ENCODE peak calls at places on chromosomes 6 and 20, in ten cellular contexts. K is colonic mucosa; E is pancreas; U is heart left ventricle; M is fibroblast of lung; L is cardiac muscle cell; I is CD8-positive, alpha-beta T cell; F is tibial artery; T is OCI-LY7; Q is NB4. R is an unnamed sample.

GRCh38 chr6:4258733-4259132 is 123.4 kb upstream of the ECI2 start:
- DNase-seq in T (no peak), L (no peak), I (no peak), U (no peak), E (no peak), K (no peak), M (no peak), F (no peak), Q (no peak), R (no peak)

GRCh38 chr6:27768556-27768955 is 143.6 kb downstream of the OR2B2 start:
- DNase-seq in T (no peak), I (no peak), F (no peak), M (no peak), K (no peak), E (no peak), Q (no peak), U (no peak), L (no peak), R (no peak)

GRCh38 chr6:54621285-54621684 is 225.3 kb upstream of the FAM83B start:
- DNase-seq in F (no peak), Q (no peak), L (no peak), U (no peak), M (no peak), I (no peak), T (no peak), K (no peak), E (no peak), R (no peak)

GRCh38 chr6:149060300-149060984 is 257.1 kb upstream of the TAB2 start:
- DNase-seq in I (peak; percentile 48), K (peak; percentile 72), M (no peak), T (peak; percentile 64), U (peak; percentile 45), E (no peak), Q (peak; percentile 64), F (no peak), L (peak; percentile 35), R (no peak)

GRCh38 chr6:159828074-159828473 is 28.0 kb downstream of the PNLDC1 start:
- DNase-seq in T (no peak), F (peak; percentile 24), E (peak; percentile 38), I (no peak), M (peak; percentile 23), L (peak; percentile 25), Q (no peak), K (no peak), U (no peak), R (no peak)

GRCh38 chr6:73983367-73983766 is 287.4 kb downstream of the CD109 start:
- DNase-seq in M (peak; percentile 54), T (no peak), I (no peak), L (peak; percentile 11), F (no peak), U (no peak), K (no peak), Q (no peak), E (no peak), R (no peak)

GRCh38 chr6:26329763-26330511 is 35.1 kb upstream of the BTN3A2 start:
- DNase-seq in T (peak; percentile 72), E (no peak), I (peak; percentile 54), L (peak; percentile 57), K (peak; percentile 55), Q (peak; percentile 75), U (no peak), M (peak; percentile 54), F (no peak), R (no peak)

GRCh38 chr6:152648090-152648489 is 10.9 kb upstream of the SYNE1 start:
- DNase-seq in I (no peak), E (no peak), F (no peak), Q (no peak), L (peak; percentile 57), T (no peak), K (no peak), U (no peak), M (no peak), R (no peak)

GRCh38 chr6:45378324-45378926 is 691 bp upstream of the SUPT3H start:
- DNase-seq in I (no peak), Q (no peak), U (peak; percentile 43), T (no peak), M (no peak), K (no peak), F (no peak), E (peak; percentile 23), L (no peak), R (no peak)

GRCh38 chr6:127305741-127306140 is 37.7 kb downstream of the ECHDC1 start:
- DNase-seq in M (no peak), I (no peak), K (no peak), T (no peak), L (no peak), F (no peak), U (no peak), E (no peak), Q (no peak), R (no peak)

GRCh38 chr6:106495014-106495413 is 134.3 kb downstream of the RTN4IP1 start:
- DNase-seq in E (no peak), T (no peak), U (no peak), I (no peak), L (no peak), Q (no peak), K (no peak), M (no peak), F (no peak), R (no peak)

GRCh38 chr6:108518714-108519576 is 41.8 kb upstream of the FOXO3 start:
- DNase-seq in T (peak; percentile 43), K (no peak), L (peak; percentile 40), M (peak; percentile 12), F (no peak), I (no peak), Q (peak; percentile 60), U (no peak), E (no peak), R (no peak)
- TF ChIP-seq CTCF in T (peak; percentile 81), K (peak; percentile 23), L (peak; percentile 55), M (peak; percentile 56), F (no peak), I (no peak), Q (peak; percentile 59), U (no peak), E (no peak), R (peak; percentile 22)

DNA sequence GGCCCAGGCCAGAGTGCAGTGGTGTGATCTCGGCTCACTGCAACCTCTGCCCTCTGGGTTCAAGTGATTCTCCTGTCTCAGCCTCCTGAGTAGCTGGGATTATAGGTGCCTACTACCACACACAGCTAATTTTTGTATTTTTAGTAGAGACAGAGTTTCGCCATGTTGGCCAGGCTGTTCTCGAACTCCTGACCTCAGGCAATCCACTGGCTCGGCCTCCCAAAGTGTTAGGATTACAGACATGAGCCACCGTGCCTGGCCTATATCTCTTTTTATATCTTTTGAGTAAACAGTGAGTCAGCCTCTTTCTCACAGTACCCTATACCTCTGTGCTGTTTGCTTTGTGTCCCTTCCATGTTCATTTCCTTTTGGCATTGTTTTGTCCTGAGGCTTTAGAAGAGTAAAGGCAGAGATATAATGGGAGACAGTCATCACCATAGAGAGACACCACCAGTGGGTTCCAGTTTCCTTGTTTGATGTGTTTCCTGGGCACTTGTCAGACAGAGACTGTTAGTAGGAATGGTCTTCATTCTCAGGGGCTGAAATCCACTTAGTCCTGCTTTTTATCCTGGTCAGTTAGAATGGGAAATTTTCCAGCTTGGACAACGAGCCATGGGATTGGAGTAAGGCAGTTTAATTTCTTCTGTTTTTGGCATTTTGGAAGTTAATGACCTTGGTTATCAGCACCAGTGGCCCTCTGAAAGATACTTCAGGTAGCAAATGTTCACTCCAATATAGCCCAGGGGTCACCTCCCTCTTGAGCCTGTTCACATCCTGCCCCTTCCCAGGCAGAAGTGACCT is 32.2 kb upstream of the ASXL1 start:
- DNase-seq in M (peak; percentile 83), K (peak; percentile 53), F (no peak), I (no peak), E (no peak), L (peak; percentile 59), U (no peak), Q (no peak), T (no peak), R (no peak)
- H3K4me3 ChIP-seq in M (no peak overlapping the region), K (no peak overlapping the region), F (no peak overlapping the region), I (no peak overlapping the region), E (no peak overlapping the region), L (no peak overlapping the region), U (no peak overlapping the region), Q (no peak overlapping the region), T (no peak overlapping the region), R (no peak overlapping the region)

DNA sequence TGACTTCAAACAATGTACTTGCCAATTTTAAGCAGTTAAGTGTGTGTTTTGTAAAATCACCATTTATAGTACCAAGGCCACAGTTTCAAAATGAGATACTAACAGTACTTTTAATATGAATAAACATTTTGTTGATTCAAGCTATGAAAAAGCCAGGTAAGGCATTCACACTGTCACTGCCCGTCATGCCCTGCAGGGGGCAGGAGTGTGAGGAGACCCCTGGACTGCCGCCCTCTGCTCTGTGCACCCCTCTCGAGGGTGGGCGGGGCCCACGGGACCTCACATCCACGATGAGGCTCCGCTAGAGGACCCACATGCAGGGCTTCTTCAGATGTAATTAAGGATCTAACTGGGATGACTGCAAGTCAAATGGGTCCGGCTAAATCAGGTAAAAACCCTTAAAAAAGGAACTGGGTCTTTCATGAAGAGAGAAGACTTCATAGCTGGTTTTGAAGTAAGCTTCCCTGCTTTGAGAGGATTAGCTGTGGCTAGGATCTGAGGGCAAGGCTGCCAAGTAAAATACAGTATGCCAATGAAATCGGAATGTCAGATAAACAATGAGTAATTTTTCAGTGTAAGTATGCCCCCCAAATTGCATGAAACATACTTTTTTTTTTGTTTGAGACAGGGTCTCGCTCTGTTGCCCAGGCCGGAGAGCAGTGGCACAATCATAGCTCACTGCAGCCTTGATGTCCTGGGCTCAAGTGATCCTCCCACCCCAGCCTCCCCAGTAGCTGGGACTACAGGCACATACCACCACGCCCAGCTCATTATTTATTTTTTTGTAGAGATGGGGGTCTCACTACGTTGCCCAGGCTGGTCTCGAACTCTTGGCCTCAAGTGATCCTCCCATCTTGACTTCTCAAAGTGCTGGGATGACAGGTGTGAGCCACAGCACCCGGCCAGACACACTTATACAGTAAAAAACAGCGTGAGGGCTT is 18.7 kb downstream of the DIDO1 start:
- DNase-seq in F (peak; percentile 33), T (peak; percentile 60), U (no peak), I (peak; percentile 60), E (no peak), M (peak; percentile 45), K (no peak), L (no peak), Q (peak; percentile 44), R (no peak)
- TF ChIP-seq CTCF in F (no peak), T (peak; percentile 81), U (no peak), I (peak; percentile 70), E (no peak), M (peak; percentile 56), K (peak; percentile 24), L (peak; percentile 46), Q (peak; percentile 57), R (no peak)

DNA sequence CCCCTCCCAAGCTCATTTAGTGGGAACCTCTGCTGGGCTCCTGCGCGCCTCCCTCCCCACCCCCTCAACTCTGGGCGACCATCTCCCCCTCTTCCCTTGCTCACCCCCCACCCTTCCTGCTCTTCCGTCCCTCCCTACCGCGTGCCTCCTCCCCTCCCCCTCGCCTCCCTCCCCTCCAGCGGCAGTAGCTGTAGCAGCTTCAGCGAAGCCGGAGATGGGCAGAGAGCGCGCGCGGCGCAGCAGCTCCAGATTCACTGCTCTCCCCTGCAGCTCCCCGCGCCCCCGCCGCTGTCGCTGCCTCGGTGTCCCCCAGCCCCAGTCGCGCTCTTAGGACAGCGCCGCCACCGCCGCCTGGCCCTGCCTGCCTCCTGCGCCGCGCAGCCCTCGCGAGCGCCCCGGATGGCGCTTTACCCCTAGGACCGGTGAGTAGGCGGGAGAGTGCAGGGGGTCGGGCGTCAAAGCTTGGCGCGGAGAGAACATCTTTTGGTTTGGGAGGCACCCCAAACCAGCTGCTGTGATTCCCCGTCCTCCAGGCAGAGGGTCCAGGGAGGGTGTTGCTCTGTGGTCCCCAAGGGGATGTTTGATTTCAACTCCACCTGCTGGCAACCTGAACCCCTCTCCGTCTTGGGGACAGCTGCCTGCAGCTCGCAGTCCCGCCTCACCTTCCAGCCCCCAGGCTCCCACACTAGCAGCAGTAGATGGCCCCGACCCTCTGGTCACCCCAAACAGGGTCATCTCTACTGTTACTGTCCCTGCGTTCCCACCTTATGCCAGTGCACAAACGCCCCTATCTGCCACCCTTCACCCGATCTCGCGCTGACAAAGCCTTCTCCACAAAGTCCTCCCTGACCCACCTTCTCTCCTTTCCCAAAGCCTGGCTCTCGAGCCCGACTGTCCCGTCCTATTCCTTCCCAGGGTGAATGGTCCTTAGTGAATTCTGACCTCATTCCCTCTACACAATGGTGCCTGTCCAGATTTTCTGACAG is at the start of gene FUT9:
- DNase-seq in M (peak; percentile 9), F (peak; percentile 56), U (no peak), T (no peak), E (peak; percentile 44), L (no peak), I (no peak), K (no peak), Q (no peak), R (no peak)
- H3K4me3 ChIP-seq in M (no peak within 1 kb of the TSS), F (no peak within 1 kb of the TSS), U (no peak within 1 kb of the TSS), T (no peak within 1 kb of the TSS), E (peak within 1 kb of the TSS; percentile 3), L (peak within 1 kb of the TSS; percentile 39), I (no peak within 1 kb of the TSS), K (no peak within 1 kb of the TSS), Q (no peak within 1 kb of the TSS), R (peak within 1 kb of the TSS; percentile 45)

R was measured in ascending aorta.